ENCODE peak calls at places on chromosomes 13 and 19, in ten cellular contexts. R, A, T, O, J, U, H, I, X and E are unnamed samples.

GRCh38 chr13:26475176-26476110 is 82.0 kb upstream of the WASF3 start:
- DNase-seq in R (no peak), A (no peak), T (no peak), O (peak), J (no peak), U (no peak), H (no peak), I (no peak), X (no peak), E (no peak)

GRCh38 chr19:30406220-30406944 is 34.2 kb downstream of the ZNF536 start:
- DNase-seq in R (no peak), A (no peak), T (peak), O (no peak), J (peak), U (no peak), H (no peak), I (no peak), X (no peak), E (peak)

GRCh38 chr13:113345486-113345885 is 18.4 kb downstream of the GRTP1 start:
- DNase-seq in R (no peak), A (no peak), T (no peak), O (no peak), J (no peak), U (no peak), H (no peak), I (no peak), X (no peak), E (no peak)

GRCh38 chr19:12698138-12698537 is 1.7 kb upstream of the FBXW9 start:
- DNase-seq in R (no peak), A (no peak), T (no peak), O (no peak), J (no peak), U (no peak), H (no peak), I (no peak), X (no peak), E (no peak)

GRCh38 chr19:51692065-51692915 is 840 bp upstream of the SPACA6 start:
- DNase-seq in R (no peak), A (no peak), T (no peak), O (no peak), J (no peak), U (no peak), H (no peak), I (no peak), X (no peak), E (peak)

GRCh38 chr13:112434937-112435523 is 58.9 kb downstream of the SPACA7 start:
- DNase-seq in R (no peak), A (no peak), T (no peak), O (no peak), J (no peak), U (no peak), H (no peak), I (no peak), X (no peak), E (no peak)

GRCh38 chr13:97068964-97069815 is 74.9 kb upstream of the OXGR1 start:
- DNase-seq in R (no peak), A (no peak), T (no peak), O (no peak), J (no peak), U (no peak), H (no peak), I (peak), X (no peak), E (no peak)

GRCh38 chr19:55913643-55914268 is 18.4 kb downstream of the NLRP13 start:
- DNase-seq in R (peak), A (no peak), T (no peak), O (no peak), J (no peak), U (no peak), H (no peak), I (no peak), X (no peak), E (no peak)

GRCh38 chr13:47126432-47126831 is 229.6 kb upstream of the HTR2A start:
- DNase-seq in R (peak), A (no peak), T (no peak), O (no peak), J (no peak), U (no peak), H (no peak), I (no peak), X (no peak), E (no peak)

GRCh38 chr13:94254737-94255136 is 224.7 kb downstream of the DCT start:
- DNase-seq in R (no peak), A (no peak), T (no peak), O (no peak), J (no peak), U (no peak), H (no peak), I (no peak), X (no peak), E (no peak)

GRCh38 chr19:30297969-30298368 is 74.2 kb upstream of the ZNF536 start:
- DNase-seq in R (no peak), A (no peak), T (no peak), O (no peak), J (no peak), U (no peak), H (no peak), I (no peak), X (no peak), E (no peak)

GRCh38 chr19:16113727-16114126 is 2.0 kb downstream of the RAB8A start:
- DNase-seq in R (no peak), A (no peak), T (no peak), O (no peak), J (no peak), U (no peak), H (no peak), I (no peak), X (no peak), E (no peak)

GRCh38 chr19:43329989-43330388 is 23.5 kb upstream of the CD177 start:
- DNase-seq in R (no peak), A (no peak), T (peak), O (peak), J (no peak), U (no peak), H (no peak), I (no peak), X (no peak), E (no peak)

GRCh38 chr19:56096665-56097064 is 24.4 kb downstream of the ZNF787 start:
- DNase-seq in R (no peak), A (peak), T (no peak), O (no peak), J (no peak), U (no peak), H (no peak), I (no peak), X (no peak), E (no peak)

GRCh38 chr13:93169980-93170379 is 56.6 kb upstream of the GPC6 start:
- DNase-seq in R (peak), A (no peak), T (no peak), O (no peak), J (no peak), U (peak), H (no peak), I (peak), X (no peak), E (no peak)

GRCh38 chr13:27556109-27556508 is 64.2 kb downstream of the LNX2 start:
- DNase-seq in R (peak), A (no peak), T (no peak), O (no peak), J (no peak), U (no peak), H (no peak), I (peak), X (no peak), E (no peak)

GRCh38 chr19:30696514-30696913 is 324.3 kb downstream of the ZNF536 start:
- DNase-seq in R (peak), A (no peak), T (no peak), O (no peak), J (no peak), U (no peak), H (no peak), I (no peak), X (no peak), E (no peak)

GRCh38 chr13:30819136-30819875 is 84.0 kb downstream of the ALOX5AP start:
- DNase-seq in R (peak), A (no peak), T (no peak), O (no peak), J (no peak), U (no peak), H (no peak), I (no peak), X (no peak), E (no peak)

GRCh38 chr13:79480954-79481684 is at the start of gene NDFIP2:
- DNase-seq in R (peak), A (peak), T (peak), O (peak), J (peak), U (peak), H (peak), I (peak), X (peak), E (peak)

GRCh38 chr19:17616961-17617806 is 61.7 kb downstream of the COLGALT1 start:
- DNase-seq in R (peak), A (peak), T (no peak), O (no peak), J (peak), U (peak), H (no peak), I (no peak), X (no peak), E (no peak)

GRCh38 chr19:54154603-54155345 is 4.7 kb downstream of the LENG1 start:
- DNase-seq in R (no peak), A (no peak), T (no peak), O (no peak), J (no peak), U (peak), H (no peak), I (no peak), X (no peak), E (no peak)

GRCh38 chr19:15748239-15748638 is 10.5 kb downstream of the OR10H3 start:
- DNase-seq in R (no peak), A (no peak), T (no peak), O (no peak), J (no peak), U (no peak), H (no peak), I (no peak), X (no peak), E (no peak)

GRCh38 chr13:48155850-48156249 is 60.9 kb upstream of the MED4 start:
- DNase-seq in R (peak), A (no peak), T (no peak), O (no peak), J (no peak), U (peak), H (no peak), I (peak), X (no peak), E (no peak)

GRCh38 chr13:98575009-98575866 is 1.7 kb downstream of the STK24 start:
- DNase-seq in R (peak), A (no peak), T (no peak), O (no peak), J (no peak), U (peak), H (no peak), I (peak), X (no peak), E (no peak)

GRCh38 chr19:5254944-5255343 is 85.7 kb downstream of the PTPRS start:
- DNase-seq in R (no peak), A (no peak), T (no peak), O (no peak), J (no peak), U (no peak), H (no peak), I (no peak), X (no peak), E (no peak)

GRCh38 chr19:1237754-1238372 is at the start of gene CBARP:
- DNase-seq in R (peak), A (no peak), T (no peak), O (no peak), J (peak), U (no peak), H (no peak), I (no peak), X (peak), E (peak)

GRCh38 chr13:24050292-24050711 is 110.2 kb upstream of the SPATA13 start:
- DNase-seq in R (peak), A (no peak), T (no peak), O (no peak), J (no peak), U (no peak), H (no peak), I (peak), X (no peak), E (no peak)

GRCh38 chr19:11141937-11142527 is 13.6 kb downstream of the SPC24 start:
- DNase-seq in R (peak), A (no peak), T (no peak), O (no peak), J (no peak), U (peak), H (no peak), I (no peak), X (no peak), E (no peak)

GRCh38 chr13:107650081-107650701 is 565.1 kb downstream of the LIG4 start:
- DNase-seq in R (peak), A (no peak), T (peak), O (peak), J (peak), U (no peak), H (peak), I (peak), X (no peak), E (peak)

GRCh38 chr13:41059466-41059865 is 1.8 kb upstream of the WBP4 start:
- DNase-seq in R (no peak), A (no peak), T (no peak), O (no peak), J (no peak), U (no peak), H (no peak), I (peak), X (no peak), E (no peak)

GRCh38 chr19:48102870-48103751 is 7.5 kb downstream of the PLA2G4C start:
- DNase-seq in R (peak), A (no peak), T (peak), O (peak), J (no peak), U (peak), H (no peak), I (peak), X (no peak), E (peak)

GRCh38 chr19:47082493-47082892 is 31.1 kb downstream of the ZC3H4 start:
- DNase-seq in R (no peak), A (no peak), T (no peak), O (no peak), J (no peak), U (no peak), H (no peak), I (no peak), X (no peak), E (no peak)

GRCh38 chr19:392375-392970 is 16.5 kb downstream of the C2CD4C start:
- DNase-seq in R (no peak), A (peak), T (no peak), O (no peak), J (no peak), U (no peak), H (no peak), I (no peak), X (no peak), E (no peak)

GRCh38 chr19:51607920-51608562 is 22.2 kb downstream of the SIGLEC5 start:
- DNase-seq in R (peak), A (peak), T (peak), O (peak), J (peak), U (peak), H (peak), I (peak), X (no peak), E (no peak)

GRCh38 chr13:48072304-48072703 is 22.6 kb downstream of the MED4 start:
- DNase-seq in R (no peak), A (no peak), T (no peak), O (no peak), J (no peak), U (no peak), H (no peak), I (no peak), X (no peak), E (no peak)

GRCh38 chr19:38667552-38668205 is 20.2 kb downstream of the ACTN4 start:
- DNase-seq in R (peak), A (no peak), T (no peak), O (no peak), J (no peak), U (no peak), H (no peak), I (peak), X (no peak), E (no peak)

GRCh38 chr13:51734786-51735185 is 69.2 kb downstream of the DHRS12 start:
- DNase-seq in R (peak), A (no peak), T (no peak), O (no peak), J (no peak), U (no peak), H (no peak), I (peak), X (no peak), E (no peak)

GRCh38 chr19:13986348-13986904 is 19.7 kb downstream of the RFX1 start:
- DNase-seq in R (peak), A (peak), T (peak), O (peak), J (peak), U (no peak), H (no peak), I (peak), X (no peak), E (peak)

GRCh38 chr13:106156468-106156867 is 379.0 kb downstream of the EFNB2 start:
- DNase-seq in R (peak), A (no peak), T (no peak), O (no peak), J (no peak), U (peak), H (no peak), I (peak), X (no peak), E (no peak)